ENCODE peak calls at places on chromosome 11, in ten cellular contexts. B is NCI-H187; E is stimulated activated CD4-positive, alpha-beta T cell treated with anti-CD3 and anti-CD28 coated beads, Interleukin-12 subunit alpha, Interleukin-12 subunit beta, amount 100 ng/mL, for 48 hours; O is amniotic stem cell; Y is left ventricle myocardium inferior; W is GM12865; H is HEK293T; I is NCI-H2171; Z is fibroblast of the aortic adventitia; R is SHP77. D is an unnamed sample.

GRCh38 chr11:28674432-28675076 is 566.4 kb downstream of the METTL15 start:
- DNase-seq in B (no peak), E (no peak), O (no peak), Y (no peak), W (peak), H (peak), I (no peak), Z (peak), R (no peak), D (peak)

GRCh38 chr11:46522682-46523281 is 71.0 kb downstream of the AMBRA1 start:
- DNase-seq in B (no peak), E (no peak), O (no peak), Y (no peak), W (no peak), H (no peak), I (no peak), Z (no peak), R (no peak), D (no peak)

GRCh38 chr11:73662445-73663157 is 16.2 kb downstream of the PLEKHB1 start:
- DNase-seq in B (no peak), E (no peak), O (no peak), Y (no peak), W (no peak), H (no peak), I (no peak), Z (peak), R (no peak), D (no peak)

GRCh38 chr11:113397212-113397611 is 9.6 kb downstream of the ANKK1 start:
- DNase-seq in B (no peak), E (no peak), O (no peak), Y (no peak), W (no peak), H (no peak), I (no peak), Z (no peak), R (no peak), D (no peak)

GRCh38 chr11:71321433-71322191 is 69.2 kb upstream of the SHANK2 start:
- DNase-seq in B (no peak), E (no peak), O (no peak), Y (no peak), W (no peak), H (no peak), I (no peak), Z (no peak), R (no peak), D (no peak)

GRCh38 chr11:118996926-118997626 is 862 bp upstream of the CENATAC start:
- DNase-seq in B (no peak), E (peak), O (no peak), Y (no peak), W (peak), H (peak), I (no peak), Z (peak), R (no peak), D (peak)

GRCh38 chr11:122186439-122187080 is 70.5 kb upstream of the BLID start:
- DNase-seq in B (no peak), E (no peak), O (no peak), Y (no peak), W (no peak), H (no peak), I (no peak), Z (peak), R (no peak), D (peak)

GRCh38 chr11:69280994-69281393 is 13.0 kb upstream of the MYEOV start:
- DNase-seq in B (no peak), E (no peak), O (no peak), Y (no peak), W (no peak), H (no peak), I (no peak), Z (peak), R (no peak), D (peak)

GRCh38 chr11:2789331-2789730 is 89.5 kb upstream of the KCNQ1OT1 start:
- DNase-seq in B (no peak), E (no peak), O (no peak), Y (peak), W (no peak), H (no peak), I (no peak), Z (no peak), R (no peak), D (no peak)

GRCh38 chr11:3221408-3222002 is 2.9 kb upstream of the MRGPRG start:
- DNase-seq in B (no peak), E (no peak), O (no peak), Y (no peak), W (no peak), H (no peak), I (no peak), Z (peak), R (no peak), D (no peak)

GRCh38 chr11:124867700-124868099 is 2.5 kb downstream of the ROBO3 start:
- DNase-seq in B (no peak), E (no peak), O (no peak), Y (no peak), W (peak), H (peak), I (no peak), Z (peak), R (no peak), D (no peak)

GRCh38 chr11:111101836-111102235 is 143.7 kb upstream of the POU2AF2 start:
- DNase-seq in B (no peak), E (no peak), O (no peak), Y (no peak), W (no peak), H (no peak), I (no peak), Z (no peak), R (no peak), D (no peak)

GRCh38 chr11:17597770-17598169 is 50.7 kb downstream of the OTOG start:
- DNase-seq in B (no peak), E (no peak), O (no peak), Y (no peak), W (no peak), H (no peak), I (no peak), Z (no peak), R (no peak), D (no peak)

GRCh38 chr11:45778341-45778740 is 26.6 kb upstream of the SLC35C1 start:
- DNase-seq in B (no peak), E (no peak), O (no peak), Y (no peak), W (no peak), H (no peak), I (no peak), Z (no peak), R (no peak), D (no peak)

GRCh38 chr11:94926698-94927237 is 46.6 kb downstream of the CWC15 start:
- DNase-seq in B (no peak), E (no peak), O (peak), Y (peak), W (no peak), H (no peak), I (no peak), Z (peak), R (no peak), D (no peak)

GRCh38 chr11:114162719-114163123 is 103.2 kb downstream of the ZBTB16 start:
- DNase-seq in B (no peak), E (no peak), O (peak), Y (peak), W (no peak), H (peak), I (peak), Z (peak), R (peak), D (peak)

GRCh38 chr11:2090172-2091111 is 48.7 kb downstream of the IGF2 start:
- DNase-seq in B (no peak), E (no peak), O (no peak), Y (no peak), W (no peak), H (no peak), I (no peak), Z (no peak), R (no peak), D (no peak)

GRCh38 chr11:117160826-117161225 is 16.7 kb downstream of the PAFAH1B2 start:
- DNase-seq in B (no peak), E (no peak), O (no peak), Y (no peak), W (no peak), H (no peak), I (no peak), Z (no peak), R (no peak), D (no peak)